ENCODE peak calls at places on chromosomes 2 and 18, in four cellular contexts. Y is CD8-positive, alpha-beta T cell; K is endothelial cell of umbilical vein; Q is fibroblast of mammary gland. S is an unnamed sample.

GRCh38 chr2:25586726-25587144 is 86.6 kb downstream of the DTNB start:
- DNase-seq in Y (no peak), K (peak; percentile 34), Q (peak; percentile 9), S (no peak)

GRCh38 chr2:12057436-12058166 is 311.2 kb downstream of the LPIN1 start:
- DNase-seq in Y (peak; percentile 45), K (no peak), Q (no peak), S (peak; percentile 85)

GRCh38 chr2:165238295-165238694 is 919 bp upstream of the SCN2A start:
- DNase-seq in Y (no peak), K (peak; percentile 21), Q (peak; percentile 25), S (no peak)

GRCh38 chr2:36695746-36696415 is 626 bp upstream of the VIT start:
- DNase-seq in Y (no peak), K (peak; percentile 70), Q (peak; percentile 85), S (no peak)

GRCh38 chr2:121297217-121297830 is 12.3 kb upstream of the TFCP2L1 start:
- DNase-seq in Y (no peak), K (peak; percentile 29), Q (peak; percentile 22), S (no peak)

GRCh38 chr18:58615150-58616132 is 13.4 kb downstream of the ALPK2 start:
- DNase-seq in Y (peak; percentile 43), K (no peak), Q (peak; percentile 63), S (peak; percentile 67)

GRCh38 chr2:142041105-142041504 is 89.7 kb downstream of the LRP1B start:
- DNase-seq in Y (no peak), K (no peak), Q (peak; percentile 15), S (no peak)

GRCh38 chr2:38856165-38856564 is 19.6 kb downstream of the DHX57 start:
- DNase-seq in Y (no peak), K (no peak), Q (peak; percentile 48), S (no peak)

GRCh38 chr2:169928463-169928864 is 101.2 kb downstream of the UBR3 start:
- DNase-seq in Y (no peak), K (peak; percentile 58), Q (peak; percentile 67), S (no peak)

GRCh38 chr2:135791418-135792190 is 45.4 kb downstream of the LCT start:
- DNase-seq in Y (no peak), K (no peak), Q (peak; percentile 26), S (no peak)

GRCh38 chr2:84031312-84031711 is 427.8 kb downstream of the SUCLG1 start:
- DNase-seq in Y (no peak), K (no peak), Q (no peak), S (no peak)

GRCh38 chr18:2847341-2848144 is 737 bp downstream of the EMILIN2 start:
- DNase-seq in Y (no peak), K (no peak), Q (peak; percentile 39), S (no peak)

GRCh38 chr2:233681534-233682099 is at the start of gene UGT1A7:
- DNase-seq in Y (no peak), K (no peak), Q (no peak), S (no peak)

GRCh38 chr18:13608791-13609552 is 117.4 kb downstream of the FAM210A start:
- DNase-seq in Y (no peak), K (no peak), Q (no peak), S (no peak)

GRCh38 chr2:152336103-152336853 is 1.3 kb downstream of the FMNL2 start:
- DNase-seq in Y (no peak), K (peak; percentile 54), Q (peak; percentile 47), S (no peak)

GRCh38 chr18:8301427-8302172 is 307.6 kb upstream of the RAB12 start:
- DNase-seq in Y (no peak), K (no peak), Q (peak; percentile 42), S (no peak)

GRCh38 chr2:236731767-236732580 is 162.3 kb downstream of the ACKR3 start:
- DNase-seq in Y (no peak), K (no peak), Q (peak; percentile 90), S (no peak)

GRCh38 chr2:205778326-205778725 is 96.0 kb downstream of the NRP2 start:
- DNase-seq in Y (no peak), K (no peak), Q (no peak), S (no peak)

GRCh38 chr2:105712166-105712915 is 32.4 kb upstream of the NCK2 start:
- DNase-seq in Y (no peak), K (no peak), Q (peak; percentile 53), S (no peak)

GRCh38 chr2:20624884-20625485 is 25.9 kb downstream of the HS1BP3 start:
- DNase-seq in Y (no peak), K (no peak), Q (no peak), S (peak; percentile 39)

GRCh38 chr2:106963156-106963555 is 77.2 kb upstream of the ST6GAL2 start:
- DNase-seq in Y (no peak), K (no peak), Q (peak; percentile 78), S (no peak)

GRCh38 chr2:216344958-216345315 is 27.3 kb downstream of the MARCHF4 start:
- DNase-seq in Y (no peak), K (no peak), Q (no peak), S (no peak)

GRCh38 chr2:113240150-113240914 is 38.4 kb downstream of the PAX8 start:
- DNase-seq in Y (no peak), K (peak; percentile 89), Q (peak; percentile 99), S (no peak)

GRCh38 chr2:112159454-112159921 is 21.3 kb downstream of the FBLN7 start:
- DNase-seq in Y (no peak), K (no peak), Q (no peak), S (no peak)

GRCh38 chr2:146467425-146467824 is 1377.4 kb upstream of the ACVR2A start:
- DNase-seq in Y (no peak), K (no peak), Q (no peak), S (no peak)

GRCh38 chr2:172021955-172022354 is 22.2 kb downstream of the METAP1D start:
- DNase-seq in Y (no peak), K (no peak), Q (peak; percentile 42), S (no peak)

GRCh38 chr2:27569398-27569797 is 13.4 kb upstream of the ZNF512 start:
- DNase-seq in Y (no peak), K (no peak), Q (peak; percentile 72), S (no peak)

GRCh38 chr18:77178559-77178958 is 46.0 kb upstream of the MBP start:
- DNase-seq in Y (no peak), K (no peak), Q (peak; percentile 20), S (peak; percentile 88)

GRCh38 chr2:184765048-184765881 is 166.9 kb downstream of the ZNF804A start:
- DNase-seq in Y (no peak), K (no peak), Q (no peak), S (no peak)

GRCh38 chr18:63098014-63098981 is 221.3 kb downstream of the BCL2 start:
- DNase-seq in Y (peak; percentile 21), K (no peak), Q (no peak), S (no peak)

GRCh38 chr2:66441651-66442365 is 6.9 kb downstream of the MEIS1 start:
- DNase-seq in Y (no peak), K (no peak), Q (peak; percentile 42), S (no peak)

GRCh38 chr2:105775809-105776559 is 31.3 kb downstream of the NCK2 start:
- DNase-seq in Y (no peak), K (no peak), Q (no peak), S (no peak)

GRCh38 chr2:174574657-174575056 is 22.9 kb downstream of the WIPF1 start:
- DNase-seq in Y (no peak), K (no peak), Q (no peak), S (no peak)

GRCh38 chr2:174580951-174581350 is 16.7 kb downstream of the WIPF1 start:
- DNase-seq in Y (no peak), K (no peak), Q (no peak), S (no peak)

GRCh38 chr2:174581543-174581942 is 16.1 kb downstream of the WIPF1 start:
- DNase-seq in Y (no peak), K (no peak), Q (no peak), S (no peak)

GRCh38 chr2:174575124-174575776 is 22.4 kb downstream of the WIPF1 start:
- DNase-seq in Y (no peak), K (no peak), Q (no peak), S (no peak)

GRCh38 chr2:174577967-174578589 is 19.5 kb downstream of the WIPF1 start:
- DNase-seq in Y (no peak), K (peak; percentile 55), Q (peak; percentile 74), S (no peak)
- TF ChIP-seq CTCF in Y (peak; percentile 83), K (peak; percentile 56), Q (peak; percentile 79), S (peak; percentile 83)

DNA sequence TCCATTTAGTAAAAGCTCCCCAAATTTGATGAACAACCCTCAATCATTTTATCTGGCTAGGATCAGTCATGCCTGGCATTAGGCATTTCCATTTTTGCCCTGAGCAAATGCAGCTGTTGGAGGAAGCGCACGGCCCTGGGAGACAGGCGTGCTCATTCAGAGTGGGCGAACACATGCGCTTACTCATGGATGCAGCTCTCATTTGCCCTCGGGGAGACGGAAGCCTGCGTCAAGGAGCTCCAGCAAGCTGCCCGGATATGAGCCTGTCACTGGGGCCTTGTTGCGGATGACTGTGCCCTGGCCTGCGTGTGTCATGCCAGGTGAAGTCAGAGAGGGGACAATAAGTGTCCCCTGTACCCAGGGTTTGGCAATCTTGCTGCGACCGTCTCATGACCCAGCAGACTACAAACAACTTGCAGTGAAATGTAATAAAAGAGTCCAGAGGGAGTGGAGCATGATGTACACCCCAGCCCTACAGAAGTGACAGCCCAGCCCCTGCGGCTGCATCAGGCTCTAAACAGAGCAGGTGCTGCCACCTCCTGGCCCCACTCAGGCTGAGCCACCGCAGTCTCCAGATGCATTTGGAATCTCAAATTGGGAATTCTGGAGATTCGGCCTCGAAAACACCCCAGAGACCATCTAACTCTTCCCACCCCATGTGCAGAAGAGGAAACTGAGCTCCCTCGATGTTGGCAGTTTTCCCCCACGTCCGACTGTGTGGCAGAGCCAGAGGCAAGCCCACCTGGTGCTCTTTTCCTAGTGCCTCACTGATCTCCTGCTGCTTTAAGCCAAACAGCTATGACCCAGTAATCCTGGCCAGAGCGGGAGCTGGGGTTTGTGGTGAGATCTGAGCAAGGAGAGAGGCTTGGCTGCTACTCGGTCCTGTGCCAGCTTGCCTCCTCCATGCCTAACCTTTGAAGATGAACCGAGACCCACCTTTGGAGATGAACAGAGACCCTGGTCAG is 105.0 kb upstream of the ALK start:
- DNase-seq in Y (no peak), K (no peak), Q (peak; percentile 57), S (no peak)
- TF ChIP-seq CTCF in Y (no peak), K (peak; percentile 16), Q (peak; percentile 60), S (no peak)

GRCh38 chr2:188452084-188452483 is 160.4 kb downstream of the GULP1 start:
- DNase-seq in Y (no peak), K (no peak), Q (peak; percentile 16), S (no peak)

GRCh38 chr2:188450740-188451480 is 159.2 kb downstream of the GULP1 start:
- DNase-seq in Y (no peak), K (no peak), Q (peak; percentile 69), S (no peak)

GRCh38 chr2:188456114-188456909 is 164.6 kb downstream of the GULP1 start:
- DNase-seq in Y (no peak), K (no peak), Q (peak; percentile 10), S (no peak)
- TF ChIP-seq CTCF in Y (no peak), K (peak; percentile 5), Q (peak; percentile 30), S (no peak)

DNA sequence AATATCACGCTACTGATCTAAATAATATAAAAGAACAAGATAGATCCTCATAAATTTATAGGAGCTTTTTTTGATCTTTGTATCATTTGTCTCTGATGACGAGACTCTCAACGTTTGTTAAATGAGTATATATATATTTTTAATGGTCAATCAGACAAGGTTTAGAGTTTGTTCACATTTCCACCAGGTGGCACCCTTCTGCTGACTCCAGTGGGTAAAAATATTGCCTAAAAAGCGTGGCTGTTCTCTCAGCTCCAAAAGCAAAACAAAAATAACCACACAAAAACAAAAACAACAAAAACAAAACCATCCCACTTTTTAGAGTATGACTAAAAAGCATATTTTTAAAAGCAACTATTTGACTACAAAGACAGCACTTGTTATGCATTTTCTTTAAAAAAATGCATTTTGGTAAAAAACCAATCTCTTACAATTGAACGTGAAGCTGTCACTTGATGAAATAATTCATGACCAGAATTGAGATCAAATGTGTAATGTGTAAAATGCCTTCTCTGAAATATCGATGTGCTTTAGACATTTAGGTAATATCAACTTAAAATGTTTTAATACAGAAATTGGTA is 723.2 kb downstream of the DPP10 start:
- DNase-seq in Y (no peak), K (peak; percentile 1), Q (peak; percentile 34), S (no peak)
- TF ChIP-seq CTCF in Y (no peak), K (peak; percentile 36), Q (peak; percentile 50), S (no peak)